ENCODE peak calls at places on chromosomes 16 and 17, in seven cellular contexts. V is heart left ventricle, O is lower lobe of right lung, Z is body of pancreas, A is lung, U is ascending aorta, H is adrenal gland. F is an unnamed sample. For H3K4me1, the result is how much of the 10 kb centered on the place peaks cover.

GRCh38 chr17:4580291-4580690 is 4.0 kb upstream of the SMTNL2 start:
- DNase-seq in Z (no peak), A (no peak), O (no peak), V (no peak), H (no peak), U (no peak), F (no peak)

GRCh38 chr16:58584831-58585505 is 44.7 kb downstream of the CNOT1 start:
- DNase-seq in A (no peak), U (no peak), O (no peak), V (no peak), H (no peak), Z (no peak), F (no peak)

GRCh38 chr16:87140211-87141200 is 176.7 kb downstream of the C16orf95 start:
- DNase-seq in U (peak), Z (no peak), O (no peak), H (no peak), A (no peak), V (no peak), F (no peak)

GRCh38 chr16:67169642-67170167 is 633 bp upstream of the NOL3 start:
- DNase-seq in Z (no peak), U (no peak), H (no peak), V (peak), A (no peak), O (no peak), F (peak)

GRCh38 chr16:55488306-55488705 is 9.3 kb downstream of the MMP2 start:
- DNase-seq in U (peak), V (no peak), Z (no peak), O (no peak), H (no peak), A (no peak), F (no peak)

GRCh38 chr17:59830007-59830630 is 62.6 kb downstream of the TUBD1 start:
- DNase-seq in O (no peak), U (no peak), V (no peak), A (no peak), Z (no peak), H (no peak), F (no peak)

GRCh38 chr16:12063435-12063834 is 86.9 kb downstream of the SNX29 start:
- DNase-seq in U (peak), O (peak), Z (no peak), H (no peak), A (no peak), V (no peak), F (no peak)

GRCh38 chr17:7440823-7441174 is 1.5 kb downstream of the FGF11 start:
- DNase-seq in A (no peak), V (peak), U (no peak), H (peak), O (no peak), Z (peak), F (no peak)

GRCh38 chr17:37088913-37089312 is 140.2 kb downstream of the AATF start:
- DNase-seq in U (no peak), O (no peak), H (no peak), Z (no peak), A (no peak), V (no peak), F (no peak)

GRCh38 chr17:67594115-67594878 is 123.4 kb upstream of the NOL11 start:
- DNase-seq in O (no peak), Z (peak), V (no peak), U (peak), A (no peak), H (no peak), F (no peak)

GRCh38 chr16:88451586-88452484 is 1.2 kb upstream of the ZFPM1 start:
- DNase-seq in O (no peak), Z (no peak), V (no peak), H (peak), A (no peak), U (no peak), F (peak)

GRCh38 chr17:65833214-65833613 is 271.8 kb upstream of the AXIN2 start:
- DNase-seq in H (no peak), O (no peak), U (no peak), Z (no peak), A (no peak), V (no peak), F (no peak)

GRCh38 chr17:69506489-69506888 is 92.0 kb downstream of the MAP2K6 start:
- DNase-seq in U (no peak), O (no peak), A (no peak), Z (no peak), V (no peak), H (no peak), F (no peak)

GRCh38 chr17:75549246-75550138 is 24.0 kb downstream of the LLGL2 start:
- DNase-seq in H (no peak), O (peak), Z (peak), U (no peak), A (peak), V (no peak), F (no peak)

GRCh38 chr17:35559495-35559894 is 1.1 kb downstream of the SLFN14 start:
- DNase-seq in A (no peak), H (no peak), U (no peak), V (no peak), Z (no peak), O (no peak), F (no peak)

GRCh38 chr16:54320895-54321294 is 34.3 kb upstream of the IRX3 start:
- DNase-seq in O (no peak), H (no peak), A (no peak), Z (no peak), V (no peak), U (no peak), F (no peak)

GRCh38 chr16:54325616-54326265 is 39.2 kb upstream of the IRX3 start:
- DNase-seq in A (no peak), U (no peak), O (no peak), Z (no peak), V (no peak), H (no peak), F (no peak)

GRCh38 chr16:54326266-54326662 is 39.7 kb upstream of the IRX3 start:
- DNase-seq in Z (no peak), O (no peak), A (no peak), H (no peak), U (no peak), V (no peak), F (no peak)

GRCh38 chr16:54327609-54328008 is 41.0 kb upstream of the IRX3 start:
- DNase-seq in V (no peak), O (no peak), Z (no peak), U (no peak), A (no peak), H (no peak), F (no peak)

DNA sequence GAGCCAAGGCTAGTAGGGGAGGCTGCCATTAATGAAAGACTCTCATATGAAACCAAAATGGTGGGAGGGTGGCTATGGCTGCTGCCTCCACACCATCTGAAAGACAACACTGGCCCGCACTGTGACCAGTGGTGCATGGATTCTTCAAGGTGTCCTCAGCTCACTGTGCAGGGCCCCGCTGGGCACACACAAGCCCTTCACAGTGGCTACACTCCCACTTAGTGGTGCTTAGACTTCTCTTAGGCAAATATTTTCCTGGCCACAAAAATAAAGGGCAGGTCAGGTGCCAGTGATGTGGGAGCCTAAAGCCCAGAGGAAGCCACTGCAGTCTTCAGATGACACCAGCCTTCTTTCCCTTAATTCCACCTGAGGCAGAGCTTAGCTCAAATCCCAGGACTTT is 38.1 kb upstream of the IRX3 start:
- DNase-seq in H (no peak), A (no peak), V (no peak), O (no peak), Z (no peak), U (no peak), F (no peak)
- H3K27ac ChIP-seq in H (no peak), A (no peak), V (no peak), O (no peak), Z (no peak), U (no peak), F (no peak)

GRCh38 chr17:28427372-28427771 is 21.4 kb upstream of the SLC46A1 start:
- DNase-seq in A (no peak), O (no peak), V (no peak), H (no peak), Z (no peak), U (no peak), F (no peak)
- TF ChIP-seq CTCF in A (no peak), O (no peak), V (no peak), H (no peak), Z (no peak), U (no peak), F (no peak)

DNA sequence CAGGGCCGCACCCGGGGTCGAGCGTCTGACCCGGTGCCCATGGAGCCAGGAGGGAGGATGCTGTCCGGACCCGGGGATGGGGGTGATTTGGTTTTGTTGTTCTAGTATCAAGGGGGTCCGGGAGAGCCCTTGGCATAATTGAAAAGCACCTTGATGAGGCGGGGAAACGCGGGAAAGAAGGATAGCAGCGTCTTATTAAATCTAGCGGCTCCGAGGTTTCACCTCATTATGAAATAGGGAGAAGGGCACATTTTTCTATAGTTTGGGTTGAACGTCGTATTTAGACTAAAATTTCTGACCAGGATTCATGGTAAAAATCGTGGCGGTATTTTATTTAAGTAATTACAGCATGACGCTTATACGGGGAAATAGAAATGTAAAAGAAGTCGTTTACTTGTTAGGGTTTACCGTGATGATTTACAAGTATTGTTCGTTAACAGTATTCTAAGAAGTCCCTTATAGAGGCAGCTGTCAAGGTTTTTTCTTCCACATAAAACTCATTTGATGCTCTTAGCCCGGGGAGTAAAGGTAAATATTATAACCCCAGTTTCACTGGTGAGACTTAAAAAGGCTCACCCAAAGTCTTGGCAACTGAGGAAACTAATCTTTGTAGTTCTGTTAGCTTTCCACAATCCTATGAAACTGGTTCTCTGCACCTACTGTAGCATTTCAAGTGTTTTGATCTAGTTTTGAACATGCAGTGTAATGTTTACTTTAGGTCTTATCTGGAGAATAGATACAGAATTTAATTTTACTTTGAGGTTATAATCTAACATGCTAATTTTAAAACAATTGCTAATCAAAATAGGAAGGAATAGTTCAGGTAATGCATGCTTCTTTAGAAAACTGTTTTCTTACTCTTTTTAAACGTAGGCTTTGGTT is 762 bp downstream of the LUC7L3 start:
- DNase-seq in O (no peak), H (no peak), Z (no peak), U (no peak), A (no peak), V (no peak), F (no peak)
- H3K4me1 ChIP-seq in O (under half), H (under half), Z (under half), U (under half), A (under half), V (under half), F (under half)

DNA sequence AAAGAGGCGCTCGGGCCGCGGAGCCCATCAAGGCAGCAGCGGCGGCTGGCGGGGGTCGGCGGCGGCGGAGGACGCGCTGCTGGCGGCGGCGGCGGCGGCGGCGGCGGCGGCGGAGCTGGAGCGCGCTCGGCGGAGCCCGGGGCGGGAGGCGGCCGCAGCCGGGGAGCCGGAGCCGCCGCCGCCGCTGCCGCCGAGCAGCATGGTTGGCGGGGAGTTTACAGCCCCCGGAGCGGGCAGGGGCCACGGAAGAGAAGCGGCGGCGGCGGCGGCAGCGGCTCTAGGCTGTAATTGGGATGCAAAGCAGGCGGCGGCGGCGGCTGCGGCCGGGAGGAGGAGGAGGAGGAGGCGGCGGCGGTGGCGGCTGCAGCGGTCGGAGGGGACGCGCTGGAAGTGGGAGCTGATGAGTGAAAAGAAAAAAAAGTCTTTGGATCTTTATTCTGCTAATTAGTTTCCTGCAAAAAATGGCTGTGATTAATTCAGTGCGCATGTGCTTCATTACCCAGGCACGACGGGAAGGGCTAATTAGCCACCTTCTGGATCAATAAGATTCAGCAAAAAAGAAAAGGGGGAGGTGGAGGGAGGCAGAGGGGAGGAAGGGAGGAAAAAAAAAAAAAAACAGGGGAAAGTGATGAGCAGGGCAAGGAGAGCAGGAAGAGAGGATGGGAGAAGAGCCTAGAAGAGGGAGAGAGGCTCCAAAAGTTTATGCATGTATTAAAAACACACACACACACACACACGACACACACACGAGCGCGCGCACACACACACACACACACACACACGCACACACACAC is 10.9 kb upstream of the ZFHX3 start:
- DNase-seq in Z (peak), O (peak), A (no peak), H (no peak), U (no peak), V (peak), F (no peak)
- H3K27ac ChIP-seq in Z (peak), O (peak), A (peak), H (peak), U (peak), V (peak), F (no peak)

GRCh38 chr16:392450-393027 is 4.5 kb upstream of the NME4 start:
- DNase-seq in U (no peak), H (no peak), O (no peak), V (no peak), Z (no peak), A (no peak), F (no peak)

GRCh38 chr16:389317-389716 is 7.5 kb upstream of the PGAP6 start:
- DNase-seq in V (no peak), Z (no peak), U (no peak), A (no peak), H (no peak), O (no peak), F (no peak)

GRCh38 chr16:396605-397004 is 394 bp upstream of the NME4 start:
- DNase-seq in Z (peak), O (no peak), H (peak), V (peak), U (no peak), A (no peak), F (no peak)

GRCh38 chr16:396199-396598 is 800 bp upstream of the NME4 start:
- DNase-seq in A (no peak), O (no peak), H (no peak), V (no peak), Z (no peak), U (no peak), F (no peak)

DNA sequence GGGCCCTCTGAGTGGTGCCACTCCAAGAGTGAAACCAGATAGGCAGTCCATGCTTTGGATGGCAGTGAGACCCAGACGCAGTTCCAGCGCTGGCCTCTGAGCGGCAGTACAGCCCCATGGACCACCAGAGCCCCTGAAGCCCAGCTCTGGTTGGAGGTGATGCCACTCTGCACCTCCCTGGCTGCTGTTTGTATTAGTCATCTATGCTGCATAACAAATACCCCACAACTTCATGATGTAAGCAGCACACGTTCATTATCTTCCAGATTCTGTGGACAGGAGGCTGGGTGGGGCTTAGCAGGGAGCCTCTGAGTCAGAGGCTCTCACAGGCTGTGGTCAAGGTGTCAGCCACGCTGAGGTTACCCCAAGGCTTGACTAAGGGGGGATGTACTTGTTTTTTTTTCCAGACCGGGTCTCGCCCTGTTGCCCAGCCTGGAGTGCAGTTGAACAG is 5.1 kb upstream of the NME4 start:
- DNase-seq in V (no peak), O (no peak), Z (peak), H (peak), U (peak), A (no peak), F (peak)
- TF ChIP-seq CTCF in V (peak), O (peak), Z (peak), H (peak), U (peak), A (peak), F (peak)